ENCODE peak calls at places on chromosomes 1 and 21, in eight cellular contexts. Z is H1, H is IMR-90, Y is endodermal cell, F is neural progenitor cell, K is colonic mucosa, M is kidney, X is HCT116. P is an unnamed sample.

GRCh38 chr1:54547601-54548388 is at the start of gene ACOT11:
- DNase-seq in Z (no peak), H (peak), Y (no peak), F (peak), K (peak), M (peak), X (no peak), P (peak)

GRCh38 chr1:8326265-8326664 is 8.4 kb downstream of the SLC45A1 start:
- DNase-seq in Z (no peak), H (no peak), Y (no peak), F (no peak), K (no peak), M (peak), X (no peak), P (no peak)

GRCh38 chr21:14520535-14520934 is 25.6 kb downstream of the SAMSN1 start:
- DNase-seq in Z (no peak), H (no peak), Y (no peak), F (no peak), K (no peak), M (no peak), X (no peak), P (no peak)

GRCh38 chr1:10738125-10738746 is 58.2 kb downstream of the CASZ1 start:
- DNase-seq in Z (no peak), H (no peak), Y (peak), F (no peak), K (peak), M (peak), X (no peak), P (peak)

GRCh38 chr1:110668523-110668922 is 6.2 kb downstream of the KCNA3 start:
- DNase-seq in Z (no peak), H (no peak), Y (no peak), F (no peak), K (no peak), M (no peak), X (no peak), P (no peak)

GRCh38 chr1:8381618-8382017 is 63.7 kb downstream of the SLC45A1 start:
- DNase-seq in Z (no peak), H (no peak), Y (no peak), F (no peak), K (no peak), M (no peak), X (no peak), P (no peak)

GRCh38 chr1:150151291-150152181 is 1.8 kb downstream of the PLEKHO1 start:
- DNase-seq in Z (no peak), H (no peak), Y (no peak), F (no peak), K (no peak), M (peak), X (no peak), P (no peak)

GRCh38 chr1:22380024-22380785 is 71.4 kb upstream of the ZBTB40 start:
- DNase-seq in Z (no peak), H (no peak), Y (no peak), F (no peak), K (no peak), M (no peak), X (no peak), P (no peak)

GRCh38 chr21:33395866-33396265 is 7.3 kb upstream of the IFNGR2 start:
- DNase-seq in Z (no peak), H (peak), Y (no peak), F (no peak), K (no peak), M (no peak), X (no peak), P (no peak)

GRCh38 chr1:205924436-205924742 is 18.9 kb downstream of the SLC26A9 start:
- DNase-seq in Z (no peak), H (no peak), Y (no peak), F (no peak), K (no peak), M (no peak), X (no peak), P (no peak)

GRCh38 chr1:207910678-207911354 is at the start of gene CD34:
- DNase-seq in Z (peak), H (no peak), Y (peak), F (peak), K (no peak), M (peak), X (no peak), P (peak)

GRCh38 chr1:106621853-106622252 is 434.6 kb upstream of the PRMT6 start:
- DNase-seq in Z (no peak), H (no peak), Y (no peak), F (no peak), K (no peak), M (no peak), X (no peak), P (no peak)

GRCh38 chr1:37255111-37255795 is 219.1 kb upstream of the ZC3H12A start:
- DNase-seq in Z (peak), H (no peak), Y (peak), F (peak), K (no peak), M (no peak), X (no peak), P (peak)

GRCh38 chr1:116556289-116557006 is 14.4 kb downstream of the CD58 start:
- DNase-seq in Z (no peak), H (peak), Y (no peak), F (no peak), K (peak), M (no peak), X (peak), P (no peak)

GRCh38 chr1:59232209-59232608 is 64.7 kb upstream of the FGGY start:
- DNase-seq in Z (no peak), H (peak), Y (no peak), F (no peak), K (peak), M (no peak), X (no peak), P (no peak)

GRCh38 chr1:170296211-170296610 is 150.5 kb downstream of the NTMT2 start:
- DNase-seq in Z (no peak), H (no peak), Y (no peak), F (no peak), K (no peak), M (no peak), X (no peak), P (no peak)

GRCh38 chr1:24526940-24527542 is 24.4 kb downstream of the RCAN3 start:
- DNase-seq in Z (no peak), H (peak), Y (no peak), F (peak), K (peak), M (no peak), X (peak), P (no peak)

GRCh38 chr1:222886194-222887126 is 71.6 kb downstream of the DISP1 start:
- DNase-seq in Z (no peak), H (peak), Y (no peak), F (no peak), K (no peak), M (no peak), X (no peak), P (no peak)

GRCh38 chr1:31655104-31655503 is 10.4 kb upstream of the PEF1 start:
- DNase-seq in Z (no peak), H (no peak), Y (no peak), F (no peak), K (no peak), M (no peak), X (no peak), P (no peak)

GRCh38 chr1:184061396-184062003 is 10.0 kb downstream of the TSEN15 start:
- DNase-seq in Z (no peak), H (peak), Y (no peak), F (peak), K (no peak), M (no peak), X (no peak), P (no peak)

GRCh38 chr1:7372477-7373120 is 398.5 kb upstream of the VAMP3 start:
- DNase-seq in Z (no peak), H (no peak), Y (peak), F (no peak), K (no peak), M (no peak), X (no peak), P (no peak)

GRCh38 chr1:199029855-199030254 is 391.0 kb downstream of the PTPRC start:
- DNase-seq in Z (no peak), H (peak), Y (no peak), F (no peak), K (no peak), M (no peak), X (no peak), P (no peak)

GRCh38 chr1:157113631-157114030 is 14.0 kb upstream of the ETV3L start:
- DNase-seq in Z (no peak), H (no peak), Y (peak), F (no peak), K (no peak), M (no peak), X (no peak), P (peak)

GRCh38 chr21:38179504-38179900 is 77.3 kb upstream of the KCNJ15 start:
- DNase-seq in Z (no peak), H (peak), Y (no peak), F (no peak), K (no peak), M (no peak), X (no peak), P (no peak)

GRCh38 chr21:36929622-36930021 is 36.8 kb downstream of the HLCS start:
- DNase-seq in Z (no peak), H (peak), Y (no peak), F (peak), K (no peak), M (peak), X (no peak), P (no peak)

GRCh38 chr1:57831624-57832023 is 407.8 kb upstream of the DAB1 start:
- DNase-seq in Z (no peak), H (no peak), Y (no peak), F (no peak), K (no peak), M (no peak), X (no peak), P (no peak)

GRCh38 chr1:217214551-217214950 is 416.3 kb downstream of the GPATCH2 start:
- DNase-seq in Z (no peak), H (no peak), Y (no peak), F (no peak), K (no peak), M (no peak), X (no peak), P (no peak)

GRCh38 chr1:176051402-176051801 is 155.7 kb downstream of the COP1 start:
- DNase-seq in Z (no peak), H (no peak), Y (no peak), F (no peak), K (no peak), M (no peak), X (no peak), P (no peak)

DNA sequence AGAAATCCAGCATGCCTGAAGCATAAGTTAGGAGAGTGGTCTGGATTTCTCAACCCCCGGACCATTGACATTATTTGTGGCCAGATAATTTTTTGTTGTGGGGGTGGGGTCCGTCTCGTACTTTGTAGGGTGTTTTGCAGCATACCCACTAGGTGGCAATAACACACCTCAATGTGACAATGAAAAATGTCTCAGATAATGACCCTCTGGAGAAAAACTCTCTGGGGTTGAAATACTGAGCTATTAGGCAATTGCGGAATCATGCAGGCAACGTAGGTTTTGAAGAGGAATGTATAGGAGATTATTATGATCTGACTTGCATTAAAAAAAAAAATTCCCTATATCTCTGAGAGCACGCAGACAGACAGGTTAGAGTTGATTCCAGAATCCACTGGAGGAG is 25.3 kb upstream of the RRP15 start:
- DNase-seq in Z (no peak), H (no peak), Y (peak), F (peak), K (no peak), M (no peak), X (peak), P (no peak)
- TF ChIP-seq CTCF in Z (peak), H (no peak), Y (peak), F (peak), K (no peak), M (peak), X (peak), P (peak)

GRCh38 chr1:238675241-238675640 is 711.1 kb upstream of the CHRM3 start:
- DNase-seq in Z (no peak), H (no peak), Y (no peak), F (no peak), K (no peak), M (no peak), X (no peak), P (no peak)

GRCh38 chr1:238672262-238672661 is 714.1 kb upstream of the CHRM3 start:
- DNase-seq in Z (no peak), H (no peak), Y (peak), F (peak), K (no peak), M (no peak), X (no peak), P (no peak)

GRCh38 chr1:238677567-238677966 is 708.8 kb upstream of the CHRM3 start:
- DNase-seq in Z (no peak), H (peak), Y (no peak), F (no peak), K (no peak), M (no peak), X (no peak), P (no peak)

GRCh38 chr1:238674331-238674730 is 712.0 kb upstream of the CHRM3 start:
- DNase-seq in Z (no peak), H (no peak), Y (no peak), F (no peak), K (no peak), M (no peak), X (no peak), P (no peak)

DNA sequence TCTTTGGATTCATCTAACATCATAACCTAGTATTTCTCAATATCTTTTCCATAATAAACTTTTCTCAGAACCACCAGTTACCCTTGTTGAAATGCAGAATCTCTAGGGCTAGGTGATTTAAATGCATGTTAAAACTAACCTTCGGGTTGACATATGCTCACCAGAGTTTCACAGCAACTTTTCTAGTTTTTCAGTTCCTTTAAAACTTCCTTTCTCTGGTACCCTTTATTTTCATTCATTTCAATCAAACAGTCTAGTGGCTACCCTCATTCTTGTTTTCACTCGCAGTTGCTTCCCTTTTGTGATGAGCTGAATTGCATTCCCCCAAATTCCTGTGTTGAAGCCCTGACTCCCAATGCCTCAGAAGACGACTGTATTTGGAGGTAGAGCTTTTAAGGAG is 712.8 kb upstream of the CHRM3 start:
- DNase-seq in Z (no peak), H (no peak), Y (no peak), F (no peak), K (no peak), M (no peak), X (no peak), P (no peak)
- H3K9ac ChIP-seq in Z (no peak), H (no peak), Y (no peak), F (no peak), K (no peak), M (no peak), X (no peak), P (no peak)

GRCh38 chr21:25350056-25350455 is 257.2 kb downstream of the MRPL39 start:
- DNase-seq in Z (peak), H (peak), Y (peak), F (peak), K (no peak), M (no peak), X (no peak), P (peak)
- TF ChIP-seq CTCF in Z (peak), H (peak), Y (peak), F (peak), K (no peak), M (peak), X (no peak), P (peak)

GRCh38 chr1:200971428-200971903 is 52.0 kb downstream of the KIF21B start:
- DNase-seq in Z (no peak), H (no peak), Y (no peak), F (no peak), K (no peak), M (peak), X (no peak), P (no peak)
- H3K9ac ChIP-seq in Z (no peak), H (no peak), Y (no peak), F (no peak), K (no peak), M (no peak), X (no peak), P (no peak)

GRCh38 chr1:221837886-221838285 is 96.0 kb upstream of the DUSP10 start:
- DNase-seq in Z (no peak), H (no peak), Y (no peak), F (no peak), K (no peak), M (no peak), X (no peak), P (no peak)
- TF ChIP-seq CTCF in Z (no peak), H (no peak), Y (no peak), F (no peak), K (no peak), M (no peak), X (no peak), P (no peak)

GRCh38 chr1:186750250-186750649 is 70.0 kb upstream of the PTGS2 start:
- DNase-seq in Z (no peak), H (no peak), Y (no peak), F (no peak), K (no peak), M (no peak), X (no peak), P (no peak)
- H3K9ac ChIP-seq in Z (no peak), H (no peak), Y (no peak), F (no peak), K (no peak), M (no peak), X (no peak), P (no peak)

GRCh38 chr1:165075725-165076370 is 280.7 kb downstream of the LMX1A start:
- DNase-seq in Z (no peak), H (peak), Y (peak), F (peak), K (no peak), M (no peak), X (no peak), P (peak)
- TF ChIP-seq CTCF in Z (peak), H (peak), Y (peak), F (peak), K (peak), M (peak), X (peak), P (peak)

DNA sequence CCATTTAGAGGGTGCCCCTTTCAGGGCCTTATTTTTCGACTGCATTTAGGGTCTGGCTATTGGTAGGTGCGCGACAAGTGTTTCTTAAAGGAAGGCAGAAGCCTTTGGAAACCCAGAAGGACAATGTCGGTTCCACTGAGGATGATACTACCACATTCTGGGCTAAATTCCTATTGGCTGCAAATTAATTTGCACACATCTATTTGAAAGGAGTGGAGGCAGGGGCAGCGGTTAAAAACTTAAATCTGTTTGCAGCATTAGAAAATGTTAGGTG is 1.1 kb downstream of the PATJ start:
- DNase-seq in Z (no peak), H (no peak), Y (no peak), F (no peak), K (no peak), M (no peak), X (no peak), P (no peak)
- H3K9ac ChIP-seq in Z (no peak), H (peak), Y (peak), F (no peak), K (no peak), M (peak), X (peak), P (peak)

DNA sequence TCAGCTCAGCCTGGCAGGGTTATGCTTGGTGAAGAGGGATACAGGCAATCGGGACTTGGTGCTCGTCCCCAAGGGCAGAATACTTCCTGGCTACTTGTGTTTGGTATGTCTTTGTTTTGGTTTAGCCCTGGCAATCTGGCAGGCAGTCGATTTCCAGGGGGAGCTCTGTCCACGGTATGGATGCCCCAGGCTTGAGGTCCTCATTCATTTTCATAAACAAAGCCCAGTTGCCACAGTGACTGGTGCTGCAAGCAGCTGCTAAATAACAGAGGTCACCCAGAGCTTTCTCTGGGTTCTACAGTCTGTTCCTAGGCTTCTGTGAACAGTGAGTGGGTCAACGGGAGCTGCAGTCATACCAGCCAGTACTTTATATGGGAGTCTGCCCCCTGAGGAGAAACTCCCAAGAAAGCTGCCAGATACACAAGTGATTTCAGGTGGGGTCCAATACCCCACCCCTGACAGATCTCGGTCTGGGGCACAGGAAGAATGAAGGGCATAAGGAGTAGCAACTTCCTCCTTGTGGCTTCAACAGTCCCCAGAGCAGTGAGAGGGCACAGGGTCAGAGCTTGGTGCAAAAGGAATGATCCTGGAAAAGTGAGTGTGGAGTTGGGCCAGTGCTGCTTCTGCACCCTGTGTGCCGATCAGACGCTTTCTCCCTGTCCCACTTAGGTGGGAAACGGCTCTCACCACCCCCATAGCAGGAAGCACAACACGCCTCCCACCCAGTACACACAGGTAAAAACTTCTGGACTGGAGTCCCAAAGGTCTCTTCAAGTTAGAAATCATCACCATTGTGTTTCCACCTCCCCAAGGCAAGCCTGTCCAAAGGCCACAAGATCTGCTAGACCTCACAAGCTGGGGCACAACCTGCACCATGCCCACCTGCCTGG is 55.5 kb downstream of the TGFBR3 start:
- DNase-seq in Z (no peak), H (peak), Y (no peak), F (no peak), K (peak), M (peak), X (no peak), P (no peak)
- TF ChIP-seq CTCF in Z (no peak), H (peak), Y (no peak), F (no peak), K (no peak), M (peak), X (no peak), P (no peak)

DNA sequence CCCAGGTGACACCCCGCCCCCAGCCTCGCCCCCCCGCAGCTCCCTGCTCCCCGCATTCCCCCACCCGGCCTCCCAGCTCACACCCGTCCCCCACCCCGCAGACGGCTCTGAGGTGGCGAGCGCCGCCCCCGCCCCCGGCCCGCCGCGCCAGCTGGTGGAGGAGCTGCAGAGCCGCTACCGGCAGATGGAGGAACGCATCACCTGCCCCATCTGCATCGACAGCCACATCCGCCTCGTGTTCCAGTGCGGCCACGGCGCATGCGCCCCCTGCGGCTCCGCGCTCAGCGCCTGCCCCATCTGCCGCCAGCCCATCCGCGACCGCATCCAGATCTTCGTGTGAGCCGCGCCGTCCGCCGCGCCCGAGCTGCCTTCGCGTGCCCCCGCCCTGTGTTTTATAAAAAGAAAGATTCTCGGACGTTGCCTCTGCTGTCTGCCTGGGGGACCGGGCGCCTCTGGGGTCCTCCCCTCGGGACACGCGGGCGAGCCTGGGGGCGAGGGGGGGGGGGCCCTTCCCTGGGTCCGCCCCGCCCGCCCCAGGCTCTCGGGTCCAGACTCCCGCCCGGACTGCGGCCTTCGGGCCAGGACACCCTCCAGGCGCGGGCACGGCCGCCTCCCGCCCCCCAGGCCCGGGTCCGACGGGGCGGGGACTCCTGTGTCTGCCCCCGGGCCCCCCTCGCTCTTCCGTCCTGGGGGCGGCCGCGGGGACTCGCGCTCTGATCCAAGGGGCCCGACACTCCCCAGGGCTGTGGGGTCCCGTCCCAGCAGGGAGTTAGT is 1.6 kb upstream of the MMP23B start:
- DNase-seq in Z (peak), H (no peak), Y (peak), F (peak), K (peak), M (peak), X (no peak), P (peak)
- H3K9ac ChIP-seq in Z (no peak), H (no peak), Y (no peak), F (no peak), K (peak), M (no peak), X (no peak), P (no peak)